ENCODE peak calls at places on chromosome 17, in six cellular contexts. One of them, this sample, is unnamed.

GRCh38 chr17:1628856-1629646 is 417 bp upstream of the SLC43A2 start:
- DNase-seq in T-cell: peak; percentile 86
- DNase-seq in heart left ventricle: peak; percentile 94
- DNase-seq in stimulated activated effector memory CD8-positive, alpha-beta T cell treated with anti-CD3 and anti-CD28 coated beads, Interleukin-12 subunit alpha, Interleukin-12 subunit beta, amount 100 ng/mL, for 72 hours: peak; percentile 71
- DNase-seq in GM04503: peak; percentile 61
- DNase-seq in left colon: peak; percentile 95
- DNase-seq in this sample: no peak

GRCh38 chr17:2780931-2781454 is 15.2 kb upstream of the RAP1GAP2 start:
- DNase-seq in GM04503: no peak
- DNase-seq in stimulated activated effector memory CD8-positive, alpha-beta T cell treated with anti-CD3 and anti-CD28 coated beads, Interleukin-12 subunit alpha, Interleukin-12 subunit beta, amount 100 ng/mL, for 72 hours: no peak
- DNase-seq in left colon: no peak
- DNase-seq in T-cell: no peak
- DNase-seq in heart left ventricle: no peak
- DNase-seq in this sample: no peak

GRCh38 chr17:50349241-50349595 is 3.3 kb downstream of the XYLT2 start:
- DNase-seq in heart left ventricle: no peak
- DNase-seq in T-cell: no peak
- DNase-seq in stimulated activated effector memory CD8-positive, alpha-beta T cell treated with anti-CD3 and anti-CD28 coated beads, Interleukin-12 subunit alpha, Interleukin-12 subunit beta, amount 100 ng/mL, for 72 hours: no peak
- DNase-seq in GM04503: no peak
- DNase-seq in left colon: peak; percentile 24
- DNase-seq in this sample: no peak

GRCh38 chr17:30005709-30006320 is 64.4 kb downstream of the EFCAB5 start:
- DNase-seq in left colon: no peak
- DNase-seq in heart left ventricle: no peak
- DNase-seq in T-cell: no peak
- DNase-seq in stimulated activated effector memory CD8-positive, alpha-beta T cell treated with anti-CD3 and anti-CD28 coated beads, Interleukin-12 subunit alpha, Interleukin-12 subunit beta, amount 100 ng/mL, for 72 hours: no peak
- DNase-seq in GM04503: no peak
- DNase-seq in this sample: no peak

GRCh38 chr17:45310380-45311324 is 6.2 kb downstream of the MAP3K14 start:
- DNase-seq in heart left ventricle: no peak
- DNase-seq in T-cell: no peak
- DNase-seq in GM04503: no peak
- DNase-seq in left colon: peak; percentile 89
- DNase-seq in stimulated activated effector memory CD8-positive, alpha-beta T cell treated with anti-CD3 and anti-CD28 coated beads, Interleukin-12 subunit alpha, Interleukin-12 subunit beta, amount 100 ng/mL, for 72 hours: no peak
- DNase-seq in this sample: peak; percentile 65

GRCh38 chr17:82400830-82401229 is 17.3 kb upstream of the HEXD start:
- DNase-seq in heart left ventricle: peak; percentile 48
- DNase-seq in left colon: peak; percentile 56
- DNase-seq in T-cell: peak; percentile 25
- DNase-seq in GM04503: no peak
- DNase-seq in stimulated activated effector memory CD8-positive, alpha-beta T cell treated with anti-CD3 and anti-CD28 coated beads, Interleukin-12 subunit alpha, Interleukin-12 subunit beta, amount 100 ng/mL, for 72 hours: peak; percentile 31
- DNase-seq in this sample: no peak

GRCh38 chr17:43431741-43432523 is 33.1 kb downstream of the ARL4D start:
- DNase-seq in heart left ventricle: no peak
- DNase-seq in T-cell: no peak
- DNase-seq in left colon: no peak
- DNase-seq in stimulated activated effector memory CD8-positive, alpha-beta T cell treated with anti-CD3 and anti-CD28 coated beads, Interleukin-12 subunit alpha, Interleukin-12 subunit beta, amount 100 ng/mL, for 72 hours: no peak
- DNase-seq in GM04503: no peak
- DNase-seq in this sample: no peak

GRCh38 chr17:7931709-7932482 is at the start of the genes CNTROB and TRAPPC1:
- DNase-seq in left colon: peak; percentile 100
- DNase-seq in GM04503: peak; percentile 92
- DNase-seq in T-cell: peak; percentile 98
- DNase-seq in heart left ventricle: peak; percentile 100
- DNase-seq in stimulated activated effector memory CD8-positive, alpha-beta T cell treated with anti-CD3 and anti-CD28 coated beads, Interleukin-12 subunit alpha, Interleukin-12 subunit beta, amount 100 ng/mL, for 72 hours: peak; percentile 98
- DNase-seq in this sample: peak; percentile 96

GRCh38 chr17:37212184-37212583 is 163.6 kb upstream of the C17orf78 start:
- DNase-seq in stimulated activated effector memory CD8-positive, alpha-beta T cell treated with anti-CD3 and anti-CD28 coated beads, Interleukin-12 subunit alpha, Interleukin-12 subunit beta, amount 100 ng/mL, for 72 hours: no peak
- DNase-seq in GM04503: no peak
- DNase-seq in left colon: no peak
- DNase-seq in heart left ventricle: no peak
- DNase-seq in T-cell: no peak
- DNase-seq in this sample: no peak

GRCh38 chr17:64074704-64075484 is 54.5 kb upstream of the ICAM2 start:
- DNase-seq in heart left ventricle: no peak
- DNase-seq in T-cell: no peak
- DNase-seq in left colon: no peak
- DNase-seq in stimulated activated effector memory CD8-positive, alpha-beta T cell treated with anti-CD3 and anti-CD28 coated beads, Interleukin-12 subunit alpha, Interleukin-12 subunit beta, amount 100 ng/mL, for 72 hours: no peak
- DNase-seq in GM04503: no peak
- DNase-seq in this sample: peak; percentile 21

GRCh38 chr17:38418069-38418692 is 10.1 kb upstream of the ARHGAP23 start:
- DNase-seq in left colon: no peak
- DNase-seq in heart left ventricle: no peak
- DNase-seq in T-cell: no peak
- DNase-seq in GM04503: no peak
- DNase-seq in stimulated activated effector memory CD8-positive, alpha-beta T cell treated with anti-CD3 and anti-CD28 coated beads, Interleukin-12 subunit alpha, Interleukin-12 subunit beta, amount 100 ng/mL, for 72 hours: no peak
- DNase-seq in this sample: no peak

GRCh38 chr17:27586203-27586701 is 44.7 kb upstream of the LGALS9 start:
- DNase-seq in left colon: no peak
- DNase-seq in heart left ventricle: peak; percentile 27
- DNase-seq in T-cell: no peak
- DNase-seq in stimulated activated effector memory CD8-positive, alpha-beta T cell treated with anti-CD3 and anti-CD28 coated beads, Interleukin-12 subunit alpha, Interleukin-12 subunit beta, amount 100 ng/mL, for 72 hours: no peak
- DNase-seq in GM04503: peak; percentile 38
- DNase-seq in this sample: no peak

GRCh38 chr17:64621772-64622171 is 40.3 kb downstream of the SMURF2 start:
- DNase-seq in heart left ventricle: no peak
- DNase-seq in T-cell: no peak
- DNase-seq in left colon: no peak
- DNase-seq in stimulated activated effector memory CD8-positive, alpha-beta T cell treated with anti-CD3 and anti-CD28 coated beads, Interleukin-12 subunit alpha, Interleukin-12 subunit beta, amount 100 ng/mL, for 72 hours: no peak
- DNase-seq in GM04503: no peak
- DNase-seq in this sample: no peak

GRCh38 chr17:80588687-80589086 is 44.0 kb downstream of the RPTOR start:
- DNase-seq in heart left ventricle: no peak
- DNase-seq in stimulated activated effector memory CD8-positive, alpha-beta T cell treated with anti-CD3 and anti-CD28 coated beads, Interleukin-12 subunit alpha, Interleukin-12 subunit beta, amount 100 ng/mL, for 72 hours: no peak
- DNase-seq in T-cell: no peak
- DNase-seq in left colon: no peak
- DNase-seq in GM04503: no peak
- DNase-seq in this sample: no peak

GRCh38 chr17:4163951-4164350 is 21.0 kb downstream of the CYB5D2 start:
- DNase-seq in left colon: no peak
- DNase-seq in heart left ventricle: no peak
- DNase-seq in stimulated activated effector memory CD8-positive, alpha-beta T cell treated with anti-CD3 and anti-CD28 coated beads, Interleukin-12 subunit alpha, Interleukin-12 subunit beta, amount 100 ng/mL, for 72 hours: no peak
- DNase-seq in T-cell: no peak
- DNase-seq in GM04503: no peak
- DNase-seq in this sample: no peak

This sample was measured in LNCaP clone FGC.